ENCODE peak calls at places on chromosomes 3 and 15, in four cellular contexts. C, W, L and H are unnamed samples.

GRCh38 chr3:53156368-53156834 is 4.6 kb upstream of the PRKCD start:
- DNase-seq in L (no peak), C (no peak), W (no peak), H (peak; percentile 60)

GRCh38 chr3:43194490-43195115 is 88.7 kb upstream of the POMGNT2 start:
- DNase-seq in W (no peak), C (peak; percentile 41), L (no peak), H (no peak)

GRCh38 chr15:44713006-44713966 is 2.0 kb downstream of the B2M start:
- DNase-seq in W (peak; percentile 40), C (peak; percentile 52), L (no peak), H (no peak)

GRCh38 chr3:160006282-160007163 is 17.9 kb downstream of the IL12A start:
- DNase-seq in C (peak; percentile 82), W (peak; percentile 79), L (peak; percentile 32), H (peak; percentile 43)

GRCh38 chr3:120673116-120673515 is 8.9 kb downstream of the HGD start:
- DNase-seq in L (no peak), W (no peak), C (no peak), H (no peak)

GRCh38 chr3:194322701-194323174 is 28.4 kb downstream of the CPN2 start:
- DNase-seq in L (no peak), W (peak; percentile 68), C (peak; percentile 51), H (no peak)

GRCh38 chr15:75887178-75887577 is 16.5 kb upstream of the FBXO22 start:
- DNase-seq in W (no peak), L (no peak), C (no peak), H (no peak)

GRCh38 chr3:113157408-113157980 is 53.9 kb upstream of the BOC start:
- DNase-seq in W (no peak), L (no peak), C (no peak), H (no peak)

GRCh38 chr3:188179006-188179966 is 25.3 kb downstream of the LPP start:
- DNase-seq in C (no peak), L (no peak), W (peak; percentile 59), H (no peak)

GRCh38 chr15:35519536-35520149 is 26.3 kb downstream of the DPH6 start:
- DNase-seq in W (peak; percentile 59), L (no peak), C (peak; percentile 69), H (no peak)

GRCh38 chr3:169846458-169847193 is 23.1 kb downstream of the LRRC31 start:
- DNase-seq in L (no peak), W (peak; percentile 83), C (no peak), H (no peak)

GRCh38 chr15:83973816-83974215 is 261.8 kb upstream of the GOLGA6L4 start:
- DNase-seq in C (no peak), L (no peak), W (no peak), H (no peak)

GRCh38 chr15:65738649-65739048 is 53.4 kb downstream of the DENND4A start:
- DNase-seq in W (peak; percentile 50), L (no peak), C (peak; percentile 56), H (no peak)

GRCh38 chr15:64808785-64809453 is 16.5 kb downstream of the PIF1 start:
- DNase-seq in L (no peak), W (no peak), C (no peak), H (peak; percentile 59)

GRCh38 chr15:74543583-74543982 is 2.6 kb downstream of the ARID3B start:
- DNase-seq in W (no peak), L (no peak), C (no peak), H (no peak)

GRCh38 chr15:74333662-74334061 is 33.8 kb downstream of the CYP11A1 start:
- DNase-seq in C (no peak), L (no peak), W (no peak), H (no peak)

GRCh38 chr3:176650478-176650877 is 546.8 kb downstream of the TBL1XR1 start:
- DNase-seq in W (peak; percentile 73), L (no peak), C (no peak), H (no peak)

GRCh38 chr15:77001351-77001750 is 6.4 kb downstream of the PSTPIP1 start:
- DNase-seq in W (no peak), C (no peak), L (no peak), H (no peak)

GRCh38 chr3:101509811-101510210 is 3.2 kb downstream of the SENP7 start:
- DNase-seq in C (no peak), W (peak; percentile 72), L (no peak), H (no peak)